ENCODE peak calls at places on chromosomes 7 and 10, in six cellular contexts. One of them, this sample, is unnamed.

GRCh38 chr10:99582255-99582770 is 37.9 kb downstream of the SLC25A28 start:
- DNase-seq in epithelial cell of esophagus: peak
- DNase-seq in cardiac fibroblast: no peak
- DNase-seq in HCT116: no peak
- DNase-seq in breast epithelium: no peak
- DNase-seq in colonic mucosa: no peak
- DNase-seq in this sample: no peak

GRCh38 chr7:81013036-81013435 is 94.2 kb upstream of the SEMA3C start:
- DNase-seq in epithelial cell of esophagus: peak
- DNase-seq in breast epithelium: no peak
- DNase-seq in colonic mucosa: no peak
- DNase-seq in HCT116: peak
- DNase-seq in cardiac fibroblast: peak
- DNase-seq in this sample: no peak

GRCh38 chr7:80249184-80249583 is 114.6 kb downstream of the GNAI1 start:
- DNase-seq in cardiac fibroblast: no peak
- DNase-seq in colonic mucosa: no peak
- DNase-seq in epithelial cell of esophagus: no peak
- DNase-seq in HCT116: no peak
- DNase-seq in breast epithelium: no peak
- DNase-seq in this sample: no peak

GRCh38 chr7:133669061-133669455 is 416.2 kb downstream of the EXOC4 start:
- DNase-seq in breast epithelium: no peak
- DNase-seq in colonic mucosa: no peak
- DNase-seq in cardiac fibroblast: no peak
- DNase-seq in HCT116: no peak
- DNase-seq in epithelial cell of esophagus: no peak
- DNase-seq in this sample: no peak

GRCh38 chr7:20784311-20785210 is 2.1 kb downstream of the SP8 start:
- DNase-seq in colonic mucosa: no peak
- DNase-seq in cardiac fibroblast: no peak
- DNase-seq in breast epithelium: no peak
- DNase-seq in epithelial cell of esophagus: peak
- DNase-seq in HCT116: no peak
- DNase-seq in this sample: no peak

GRCh38 chr10:5589071-5589962 is 64.6 kb downstream of the CALML3 start:
- DNase-seq in breast epithelium: no peak
- DNase-seq in HCT116: no peak
- DNase-seq in cardiac fibroblast: no peak
- DNase-seq in colonic mucosa: no peak
- DNase-seq in epithelial cell of esophagus: peak
- DNase-seq in this sample: no peak

GRCh38 chr10:76124230-76124629 is 692.8 kb downstream of the LRMDA start:
- DNase-seq in colonic mucosa: no peak
- DNase-seq in epithelial cell of esophagus: no peak
- DNase-seq in breast epithelium: no peak
- DNase-seq in HCT116: no peak
- DNase-seq in cardiac fibroblast: no peak
- DNase-seq in this sample: no peak

GRCh38 chr10:82254237-82254636 is 379.2 kb downstream of the NRG3 start:
- DNase-seq in breast epithelium: no peak
- DNase-seq in colonic mucosa: no peak
- DNase-seq in cardiac fibroblast: no peak
- DNase-seq in HCT116: no peak
- DNase-seq in epithelial cell of esophagus: no peak
- DNase-seq in this sample: no peak

GRCh38 chr10:28984431-28984830 is 304.4 kb upstream of the LYZL1 start:
- DNase-seq in colonic mucosa: peak
- DNase-seq in HCT116: no peak
- DNase-seq in breast epithelium: peak
- DNase-seq in cardiac fibroblast: peak
- DNase-seq in epithelial cell of esophagus: peak
- DNase-seq in this sample: peak

GRCh38 chr7:69638674-69639073 is 40.4 kb downstream of the AUTS2 start:
- DNase-seq in epithelial cell of esophagus: no peak
- DNase-seq in cardiac fibroblast: no peak
- DNase-seq in colonic mucosa: no peak
- DNase-seq in HCT116: no peak
- DNase-seq in breast epithelium: no peak
- DNase-seq in this sample: no peak

GRCh38 chr10:107915277-107915634 is 750.8 kb upstream of the SORCS1 start:
- DNase-seq in epithelial cell of esophagus: peak
- DNase-seq in cardiac fibroblast: peak
- DNase-seq in colonic mucosa: no peak
- DNase-seq in breast epithelium: no peak
- DNase-seq in HCT116: no peak
- DNase-seq in this sample: no peak
- H3K4me3 ChIP-seq in epithelial cell of esophagus: peak
- H3K4me3 ChIP-seq in cardiac fibroblast: no peak
- H3K4me3 ChIP-seq in colonic mucosa: peak
- H3K4me3 ChIP-seq in breast epithelium: peak
- H3K4me3 ChIP-seq in HCT116: no peak
- H3K4me3 ChIP-seq in this sample: no peak

DNA sequence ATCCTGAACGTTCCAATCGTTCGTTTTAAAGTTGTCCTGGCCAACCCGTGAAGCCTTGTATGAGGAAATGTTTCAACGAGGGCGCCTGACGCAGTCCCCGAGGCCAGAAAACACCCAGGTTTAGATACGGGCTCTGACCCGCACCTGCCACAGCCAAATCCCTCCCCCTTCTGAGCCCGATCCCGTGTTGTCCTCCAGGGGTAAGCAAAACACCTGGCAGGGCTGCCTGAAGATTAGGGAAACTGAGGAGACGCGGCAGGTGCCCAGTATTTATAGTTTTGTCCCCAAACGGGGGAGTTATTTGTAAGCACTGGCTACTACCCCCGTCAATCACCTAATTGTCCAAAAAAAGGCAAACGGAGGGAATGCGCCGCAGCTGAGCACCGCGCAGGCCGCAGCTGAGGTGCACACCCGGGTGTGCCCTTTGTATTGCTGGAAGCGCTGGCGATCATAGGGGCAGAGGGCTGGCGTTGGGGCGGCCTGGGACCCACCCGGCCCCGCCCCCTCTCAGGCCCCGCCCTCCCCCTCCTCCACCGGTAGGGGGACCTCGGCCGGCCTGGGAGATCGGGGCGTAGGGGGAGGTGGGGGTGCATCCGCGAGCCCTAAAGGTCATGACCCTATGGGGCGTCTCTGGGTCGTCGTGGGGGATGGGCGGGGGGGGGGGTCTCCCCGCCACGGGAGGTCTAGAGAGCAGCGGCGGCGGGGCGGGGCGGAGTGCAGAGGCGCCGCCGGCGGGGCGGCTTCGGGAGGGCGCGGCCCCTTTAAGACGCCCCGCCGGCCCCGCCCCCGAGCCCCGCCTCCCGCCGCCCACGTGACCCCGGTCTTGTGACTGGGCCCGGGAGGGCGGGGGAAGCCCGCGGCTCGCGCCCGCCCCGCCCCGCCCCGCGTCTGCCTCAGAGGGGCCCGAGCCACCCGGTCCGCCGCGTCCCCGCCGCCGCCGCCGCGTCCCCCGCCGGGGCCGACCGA is at the start of gene BRI3:
- DNase-seq in colonic mucosa: peak
- DNase-seq in breast epithelium: peak
- DNase-seq in cardiac fibroblast: peak
- DNase-seq in HCT116: peak
- DNase-seq in epithelial cell of esophagus: peak
- DNase-seq in this sample: peak
- TF ChIP-seq CTCF in colonic mucosa: peak
- TF ChIP-seq CTCF in breast epithelium: peak
- TF ChIP-seq CTCF in cardiac fibroblast: no peak
- TF ChIP-seq CTCF in HCT116: no peak
- TF ChIP-seq CTCF in epithelial cell of esophagus: no peak
- TF ChIP-seq CTCF in this sample: peak

DNA sequence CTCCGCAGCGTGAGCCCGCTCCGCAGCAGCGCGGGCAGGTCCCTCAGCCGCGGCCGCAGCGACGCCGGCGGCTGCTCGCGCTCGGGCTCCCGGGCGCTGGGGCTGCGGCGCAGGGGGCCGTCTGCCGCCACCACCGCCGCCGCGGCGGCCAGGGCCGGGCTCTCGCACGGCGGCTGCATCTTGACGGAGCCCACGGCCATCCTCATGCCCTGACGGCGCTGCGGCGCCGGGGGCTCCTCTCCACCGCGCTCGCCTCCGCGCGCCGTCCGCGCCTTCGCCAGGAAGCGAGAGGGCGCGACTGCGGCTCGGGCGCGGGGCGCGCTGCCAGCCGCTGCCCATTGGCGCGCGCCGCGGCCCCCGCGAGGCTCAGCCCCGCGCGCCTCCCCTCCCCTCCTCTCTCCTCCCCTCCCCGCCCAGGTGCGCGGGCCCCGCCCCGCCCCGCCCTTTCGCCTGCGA is at the start of gene RAPGEF5:
- DNase-seq in HCT116: peak
- DNase-seq in cardiac fibroblast: no peak
- DNase-seq in epithelial cell of esophagus: peak
- DNase-seq in breast epithelium: no peak
- DNase-seq in colonic mucosa: peak
- DNase-seq in this sample: no peak
- H3K4me3 ChIP-seq in HCT116: peak
- H3K4me3 ChIP-seq in cardiac fibroblast: peak
- H3K4me3 ChIP-seq in epithelial cell of esophagus: peak
- H3K4me3 ChIP-seq in breast epithelium: peak
- H3K4me3 ChIP-seq in colonic mucosa: peak
- H3K4me3 ChIP-seq in this sample: peak

DNA sequence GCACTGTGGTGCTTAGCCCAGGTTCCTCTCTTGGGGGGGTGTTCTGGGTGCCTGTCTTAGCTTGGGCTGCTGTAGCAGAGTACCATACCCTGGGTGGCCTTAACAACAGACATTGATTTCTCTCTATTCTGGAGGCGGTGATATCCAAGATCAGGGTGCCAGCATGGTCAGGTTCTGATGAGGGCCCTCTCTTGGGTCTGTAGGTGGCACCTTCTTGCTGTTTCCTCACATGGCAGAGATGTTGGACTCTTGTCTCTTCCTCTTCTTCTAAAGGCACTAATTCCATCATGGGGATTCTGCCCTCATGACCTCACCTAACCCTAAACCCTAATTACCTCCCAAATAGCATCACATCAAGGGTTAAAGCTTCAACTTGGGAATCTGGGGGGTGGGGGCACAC is 19.9 kb upstream of the CRHR2 start:
- DNase-seq in cardiac fibroblast: no peak
- DNase-seq in epithelial cell of esophagus: peak
- DNase-seq in colonic mucosa: no peak
- DNase-seq in breast epithelium: no peak
- DNase-seq in HCT116: no peak
- DNase-seq in this sample: no peak
- TF ChIP-seq CTCF in cardiac fibroblast: peak
- TF ChIP-seq CTCF in epithelial cell of esophagus: peak
- TF ChIP-seq CTCF in colonic mucosa: no peak
- TF ChIP-seq CTCF in breast epithelium: no peak
- TF ChIP-seq CTCF in HCT116: no peak
- TF ChIP-seq CTCF in this sample: no peak

DNA sequence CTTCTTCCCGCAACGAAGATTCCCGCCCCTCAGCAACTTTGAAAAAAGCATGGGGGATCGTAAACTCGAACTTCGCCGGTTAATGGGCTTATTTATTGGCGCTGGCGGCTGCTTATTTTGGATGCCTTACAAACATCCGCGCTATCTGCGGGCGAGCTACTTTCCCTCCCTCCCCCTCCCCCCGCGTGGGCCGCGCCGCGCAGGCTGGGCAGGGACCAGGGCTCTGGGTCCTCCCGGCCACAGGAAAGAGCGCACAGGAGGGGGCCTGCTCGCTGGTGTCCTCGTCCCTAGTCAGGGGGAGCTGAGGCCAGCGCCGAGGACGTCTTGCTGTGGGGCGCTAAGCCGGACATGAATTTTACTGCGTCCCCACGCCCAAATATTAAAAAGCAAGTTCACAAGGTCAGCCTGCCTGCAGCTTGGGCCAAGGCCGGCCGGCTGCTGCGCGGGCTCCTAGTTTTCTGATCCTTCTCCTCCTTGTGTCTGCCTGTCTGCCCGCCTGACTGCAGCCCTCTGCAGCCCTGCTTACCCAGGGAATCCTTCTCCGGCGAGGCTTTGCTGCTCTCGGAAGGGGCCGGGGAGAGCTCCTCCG is 1.2 kb downstream of the HOXA10 start:
- DNase-seq in epithelial cell of esophagus: no peak
- DNase-seq in cardiac fibroblast: no peak
- DNase-seq in breast epithelium: no peak
- DNase-seq in HCT116: no peak
- DNase-seq in colonic mucosa: peak
- DNase-seq in this sample: no peak
- H3K4me3 ChIP-seq in epithelial cell of esophagus: no peak
- H3K4me3 ChIP-seq in cardiac fibroblast: no peak
- H3K4me3 ChIP-seq in breast epithelium: peak
- H3K4me3 ChIP-seq in HCT116: peak
- H3K4me3 ChIP-seq in colonic mucosa: peak
- H3K4me3 ChIP-seq in this sample: peak

GRCh38 chr10:71268751-71269150 is 50.3 kb upstream of the SLC29A3 start:
- DNase-seq in colonic mucosa: no peak
- DNase-seq in cardiac fibroblast: no peak
- DNase-seq in breast epithelium: no peak
- DNase-seq in epithelial cell of esophagus: no peak
- DNase-seq in HCT116: no peak
- DNase-seq in this sample: peak

GRCh38 chr10:71266918-71267442 is 52.1 kb upstream of the SLC29A3 start:
- DNase-seq in epithelial cell of esophagus: no peak
- DNase-seq in cardiac fibroblast: no peak
- DNase-seq in breast epithelium: no peak
- DNase-seq in colonic mucosa: no peak
- DNase-seq in HCT116: no peak
- DNase-seq in this sample: no peak

GRCh38 chr10:71269301-71270288 is 49.5 kb upstream of the SLC29A3 start:
- DNase-seq in epithelial cell of esophagus: no peak
- DNase-seq in breast epithelium: no peak
- DNase-seq in colonic mucosa: no peak
- DNase-seq in HCT116: no peak
- DNase-seq in cardiac fibroblast: peak
- DNase-seq in this sample: no peak

GRCh38 chr10:71267508-71268240 is 51.4 kb upstream of the SLC29A3 start:
- DNase-seq in breast epithelium: no peak
- DNase-seq in colonic mucosa: no peak
- DNase-seq in epithelial cell of esophagus: no peak
- DNase-seq in HCT116: no peak
- DNase-seq in cardiac fibroblast: no peak
- DNase-seq in this sample: no peak

DNA sequence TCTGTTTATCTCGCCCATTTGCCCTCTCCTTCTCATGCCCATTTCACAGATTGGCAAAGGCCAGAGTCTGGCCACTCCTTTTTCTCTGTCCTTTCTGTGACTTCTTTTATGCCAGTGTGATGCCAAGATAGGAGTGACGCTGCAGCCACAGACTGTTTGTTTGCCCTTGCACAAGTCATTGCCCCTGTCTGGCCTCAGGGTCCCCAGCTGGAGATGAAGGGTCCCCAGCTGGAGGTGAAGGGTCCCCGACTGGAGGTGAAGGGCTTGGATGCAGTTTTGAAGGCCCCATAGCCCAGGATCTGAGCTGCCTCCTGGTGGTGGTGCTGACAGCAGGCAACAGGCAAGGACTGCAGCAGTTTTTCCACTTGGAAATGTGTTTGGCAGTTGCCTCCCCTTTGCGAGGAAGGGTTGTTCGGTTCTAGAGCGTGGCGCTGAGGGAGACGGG is 50.8 kb upstream of the SLC29A3 start:
- DNase-seq in epithelial cell of esophagus: peak
- DNase-seq in breast epithelium: no peak
- DNase-seq in colonic mucosa: no peak
- DNase-seq in cardiac fibroblast: peak
- DNase-seq in HCT116: no peak
- DNase-seq in this sample: no peak
- TF ChIP-seq CTCF in epithelial cell of esophagus: peak
- TF ChIP-seq CTCF in breast epithelium: no peak
- TF ChIP-seq CTCF in colonic mucosa: peak
- TF ChIP-seq CTCF in cardiac fibroblast: peak
- TF ChIP-seq CTCF in HCT116: peak
- TF ChIP-seq CTCF in this sample: peak

This sample was measured in psoas muscle.